ENCODE peak calls at places on chromosomes 7 and 10, in seven cellular contexts. One of them, this sample, is unnamed.

GRCh38 chr10:46226900-46227558 is 59.8 kb upstream of the ANTXRL start:
- DNase-seq in IMR-90: no peak
- DNase-seq in astrocyte: no peak
- DNase-seq in neuronal stem cell: no peak
- DNase-seq in mammary epithelial cell: no peak
- DNase-seq in K562: no peak
- DNase-seq in fibroblast of lung: no peak
- DNase-seq in this sample: no peak

GRCh38 chr10:120598377-120598776 is 141.3 kb downstream of the PLPP4 start:
- DNase-seq in IMR-90: no peak
- DNase-seq in fibroblast of lung: no peak
- DNase-seq in K562: no peak
- DNase-seq in mammary epithelial cell: no peak
- DNase-seq in astrocyte: no peak
- DNase-seq in neuronal stem cell: no peak
- DNase-seq in this sample: no peak

GRCh38 chr10:52488606-52489485 is 174.8 kb downstream of the DKK1 start:
- DNase-seq in IMR-90: peak; percentile 61
- DNase-seq in neuronal stem cell: peak; percentile 14
- DNase-seq in astrocyte: peak; percentile 16
- DNase-seq in mammary epithelial cell: peak; percentile 36
- DNase-seq in K562: peak; percentile 14
- DNase-seq in fibroblast of lung: peak; percentile 70
- DNase-seq in this sample: peak; percentile 63

GRCh38 chr10:48885376-48885775 is 54.3 kb downstream of the LRRC18 start:
- DNase-seq in K562: peak; percentile 68
- DNase-seq in astrocyte: no peak
- DNase-seq in mammary epithelial cell: no peak
- DNase-seq in IMR-90: no peak
- DNase-seq in fibroblast of lung: no peak
- DNase-seq in neuronal stem cell: no peak
- DNase-seq in this sample: peak; percentile 58

GRCh38 chr10:104472505-104472904 is 118.9 kb downstream of the CFAP58 start:
- DNase-seq in mammary epithelial cell: peak; percentile 60
- DNase-seq in K562: no peak
- DNase-seq in fibroblast of lung: no peak
- DNase-seq in neuronal stem cell: no peak
- DNase-seq in IMR-90: peak; percentile 7
- DNase-seq in astrocyte: peak; percentile 3
- DNase-seq in this sample: no peak

GRCh38 chr7:101924171-101924570 is 106.7 kb downstream of the CUX1 start:
- DNase-seq in K562: no peak
- DNase-seq in fibroblast of lung: peak; percentile 48
- DNase-seq in neuronal stem cell: no peak
- DNase-seq in astrocyte: peak; percentile 83
- DNase-seq in IMR-90: peak; percentile 86
- DNase-seq in mammary epithelial cell: no peak
- DNase-seq in this sample: no peak

GRCh38 chr7:7203813-7204575 is 21.6 kb downstream of the C1GALT1 start:
- DNase-seq in fibroblast of lung: no peak
- DNase-seq in K562: no peak
- DNase-seq in IMR-90: no peak
- DNase-seq in astrocyte: no peak
- DNase-seq in neuronal stem cell: no peak
- DNase-seq in mammary epithelial cell: peak; percentile 35
- DNase-seq in this sample: no peak

GRCh38 chr10:117411440-117412428 is 36.5 kb upstream of the PDZD8 start:
- DNase-seq in mammary epithelial cell: no peak
- DNase-seq in astrocyte: no peak
- DNase-seq in fibroblast of lung: no peak
- DNase-seq in K562: peak; percentile 60
- DNase-seq in IMR-90: no peak
- DNase-seq in neuronal stem cell: no peak
- DNase-seq in this sample: no peak

GRCh38 chr10:78298835-78299234 is 265.2 kb downstream of the RPS24 start:
- DNase-seq in astrocyte: no peak
- DNase-seq in mammary epithelial cell: no peak
- DNase-seq in neuronal stem cell: no peak
- DNase-seq in K562: no peak
- DNase-seq in fibroblast of lung: no peak
- DNase-seq in IMR-90: no peak
- DNase-seq in this sample: no peak

GRCh38 chr7:30528779-30529178 is 24.1 kb upstream of the GGCT start:
- DNase-seq in neuronal stem cell: no peak
- DNase-seq in IMR-90: no peak
- DNase-seq in K562: no peak
- DNase-seq in fibroblast of lung: no peak
- DNase-seq in mammary epithelial cell: no peak
- DNase-seq in astrocyte: no peak
- DNase-seq in this sample: no peak

GRCh38 chr10:89503151-89503550 is 32.2 kb downstream of the SLC16A12 start:
- DNase-seq in IMR-90: no peak
- DNase-seq in neuronal stem cell: no peak
- DNase-seq in mammary epithelial cell: no peak
- DNase-seq in fibroblast of lung: no peak
- DNase-seq in astrocyte: no peak
- DNase-seq in K562: no peak
- DNase-seq in this sample: no peak

GRCh38 chr10:42937649-42938180 is 139.2 kb upstream of the RET start:
- DNase-seq in astrocyte: no peak
- DNase-seq in neuronal stem cell: no peak
- DNase-seq in mammary epithelial cell: no peak
- DNase-seq in K562: no peak
- DNase-seq in fibroblast of lung: no peak
- DNase-seq in IMR-90: no peak
- DNase-seq in this sample: no peak

GRCh38 chr7:80632819-80633218 is 5.6 kb upstream of the CD36 start:
- DNase-seq in astrocyte: no peak
- DNase-seq in neuronal stem cell: no peak
- DNase-seq in IMR-90: no peak
- DNase-seq in mammary epithelial cell: no peak
- DNase-seq in fibroblast of lung: no peak
- DNase-seq in K562: no peak
- DNase-seq in this sample: no peak

GRCh38 chr7:82471351-82472020 is 27.9 kb upstream of the CACNA2D1 start:
- DNase-seq in astrocyte: no peak
- DNase-seq in K562: no peak
- DNase-seq in mammary epithelial cell: no peak
- DNase-seq in IMR-90: no peak
- DNase-seq in neuronal stem cell: no peak
- DNase-seq in fibroblast of lung: no peak
- DNase-seq in this sample: no peak

GRCh38 chr10:108445746-108446145 is 1281.2 kb upstream of the SORCS1 start:
- DNase-seq in K562: no peak
- DNase-seq in neuronal stem cell: no peak
- DNase-seq in IMR-90: no peak
- DNase-seq in fibroblast of lung: no peak
- DNase-seq in astrocyte: no peak
- DNase-seq in mammary epithelial cell: no peak
- DNase-seq in this sample: no peak

GRCh38 chr10:3542185-3542611 is 242.8 kb downstream of the KLF6 start:
- DNase-seq in K562: no peak
- DNase-seq in neuronal stem cell: no peak
- DNase-seq in mammary epithelial cell: peak; percentile 65
- DNase-seq in fibroblast of lung: peak; percentile 66
- DNase-seq in IMR-90: peak; percentile 87
- DNase-seq in astrocyte: peak; percentile 93
- DNase-seq in this sample: no peak

GRCh38 chr7:131538071-131538790 is 18.2 kb downstream of the PODXL start:
- DNase-seq in astrocyte: peak; percentile 52
- DNase-seq in fibroblast of lung: no peak
- DNase-seq in IMR-90: peak; percentile 23
- DNase-seq in K562: no peak
- DNase-seq in mammary epithelial cell: no peak
- DNase-seq in neuronal stem cell: no peak
- DNase-seq in this sample: peak; percentile 48

GRCh38 chr10:24694086-24694485 is 29.6 kb downstream of the ARHGAP21 start:
- DNase-seq in fibroblast of lung: peak; percentile 52
- DNase-seq in neuronal stem cell: no peak
- DNase-seq in K562: no peak
- DNase-seq in astrocyte: peak; percentile 20
- DNase-seq in mammary epithelial cell: peak; percentile 2
- DNase-seq in IMR-90: peak; percentile 47
- DNase-seq in this sample: no peak

GRCh38 chr7:139871820-139872219 is 42.8 kb downstream of the TBXAS1 start:
- DNase-seq in mammary epithelial cell: no peak
- DNase-seq in fibroblast of lung: no peak
- DNase-seq in IMR-90: peak; percentile 56
- DNase-seq in neuronal stem cell: no peak
- DNase-seq in astrocyte: peak; percentile 29
- DNase-seq in K562: no peak
- DNase-seq in this sample: no peak

GRCh38 chr7:139876622-139877283 is 47.7 kb downstream of the TBXAS1 start:
- DNase-seq in fibroblast of lung: peak; percentile 42
- DNase-seq in IMR-90: peak; percentile 21
- DNase-seq in astrocyte: peak; percentile 73
- DNase-seq in mammary epithelial cell: no peak
- DNase-seq in neuronal stem cell: no peak
- DNase-seq in K562: no peak
- DNase-seq in this sample: no peak

GRCh38 chr7:139873593-139874374 is 44.7 kb downstream of the TBXAS1 start:
- DNase-seq in IMR-90: no peak
- DNase-seq in K562: no peak
- DNase-seq in fibroblast of lung: no peak
- DNase-seq in neuronal stem cell: no peak
- DNase-seq in mammary epithelial cell: no peak
- DNase-seq in astrocyte: no peak
- DNase-seq in this sample: no peak

GRCh38 chr7:139871276-139871675 is 42.2 kb downstream of the TBXAS1 start:
- DNase-seq in astrocyte: peak; percentile 50
- DNase-seq in IMR-90: peak; percentile 78
- DNase-seq in fibroblast of lung: peak; percentile 95
- DNase-seq in neuronal stem cell: no peak
- DNase-seq in mammary epithelial cell: no peak
- DNase-seq in K562: no peak
- DNase-seq in this sample: no peak

GRCh38 chr7:139875821-139876241 is 46.8 kb downstream of the TBXAS1 start:
- DNase-seq in neuronal stem cell: no peak
- DNase-seq in mammary epithelial cell: no peak
- DNase-seq in fibroblast of lung: no peak
- DNase-seq in K562: no peak
- DNase-seq in IMR-90: no peak
- DNase-seq in astrocyte: no peak
- DNase-seq in this sample: no peak
- H3K4me2 ChIP-seq in neuronal stem cell: no peak overlapping the region
- H3K4me2 ChIP-seq in mammary epithelial cell: no peak overlapping the region
- H3K4me2 ChIP-seq in fibroblast of lung: no peak overlapping the region
- H3K4me2 ChIP-seq in K562: no peak overlapping the region
- H3K4me2 ChIP-seq in IMR-90: no peak overlapping the region
- H3K4me2 ChIP-seq in astrocyte: no peak overlapping the region
- H3K4me2 ChIP-seq in this sample: no peak overlapping the region

GRCh38 chr10:119269737-119270136 is 62.4 kb downstream of the GRK5 start:
- DNase-seq in neuronal stem cell: no peak
- DNase-seq in astrocyte: no peak
- DNase-seq in K562: no peak
- DNase-seq in mammary epithelial cell: no peak
- DNase-seq in fibroblast of lung: no peak
- DNase-seq in IMR-90: no peak
- DNase-seq in this sample: no peak

GRCh38 chr10:119268871-119269506 is 61.6 kb downstream of the GRK5 start:
- DNase-seq in IMR-90: peak; percentile 45
- DNase-seq in fibroblast of lung: no peak
- DNase-seq in K562: no peak
- DNase-seq in astrocyte: no peak
- DNase-seq in neuronal stem cell: no peak
- DNase-seq in mammary epithelial cell: no peak
- DNase-seq in this sample: no peak

GRCh38 chr10:119267384-119267783 is 60.0 kb downstream of the GRK5 start:
- DNase-seq in K562: no peak
- DNase-seq in neuronal stem cell: no peak
- DNase-seq in mammary epithelial cell: no peak
- DNase-seq in fibroblast of lung: no peak
- DNase-seq in IMR-90: no peak
- DNase-seq in astrocyte: no peak
- DNase-seq in this sample: no peak

GRCh38 chr10:119270893-119271361 is 63.6 kb downstream of the GRK5 start:
- DNase-seq in K562: peak; percentile 61
- DNase-seq in fibroblast of lung: peak; percentile 78
- DNase-seq in neuronal stem cell: no peak
- DNase-seq in mammary epithelial cell: no peak
- DNase-seq in IMR-90: peak; percentile 51
- DNase-seq in astrocyte: peak; percentile 27
- DNase-seq in this sample: peak; percentile 88

DNA sequence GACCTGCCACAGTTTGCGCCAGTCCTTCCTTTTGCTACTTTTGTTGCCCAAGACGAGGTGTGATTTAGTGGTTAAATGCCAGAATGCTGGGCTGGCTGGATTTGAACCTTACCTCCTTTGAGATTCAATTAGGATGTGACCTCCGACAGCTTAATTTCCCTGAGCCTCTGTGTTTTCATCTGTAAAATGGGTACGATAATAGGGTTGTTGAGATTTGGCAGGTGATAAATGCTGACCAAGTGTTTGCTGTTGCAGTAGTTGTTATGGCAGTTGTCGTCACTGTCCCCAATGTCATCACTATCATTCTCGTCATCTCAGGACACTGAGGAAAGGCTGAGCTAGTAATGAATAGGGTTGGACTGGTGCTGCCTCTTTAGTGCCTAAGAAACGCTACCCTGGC is 61.1 kb downstream of the GRK5 start:
- DNase-seq in mammary epithelial cell: no peak
- DNase-seq in K562: no peak
- DNase-seq in IMR-90: no peak
- DNase-seq in fibroblast of lung: no peak
- DNase-seq in astrocyte: no peak
- DNase-seq in neuronal stem cell: no peak
- DNase-seq in this sample: no peak
- H3K27ac ChIP-seq in mammary epithelial cell: no peak overlapping the region
- H3K27ac ChIP-seq in K562: no peak overlapping the region
- H3K27ac ChIP-seq in IMR-90: no peak overlapping the region
- H3K27ac ChIP-seq in fibroblast of lung: peak overlapping the region; percentile 13
- H3K27ac ChIP-seq in astrocyte: no peak overlapping the region
- H3K27ac ChIP-seq in neuronal stem cell: no peak overlapping the region
- H3K27ac ChIP-seq in this sample: peak overlapping the region; percentile 95

GRCh38 chr7:142194201-142194600 is 63.7 kb downstream of the PRSS58 start:
- DNase-seq in mammary epithelial cell: no peak
- DNase-seq in IMR-90: no peak
- DNase-seq in astrocyte: peak; percentile 49
- DNase-seq in neuronal stem cell: no peak
- DNase-seq in K562: no peak
- DNase-seq in fibroblast of lung: no peak
- DNase-seq in this sample: no peak

GRCh38 chr7:142196066-142196840 is 61.6 kb downstream of the PRSS58 start:
- DNase-seq in K562: no peak
- DNase-seq in mammary epithelial cell: peak; percentile 66
- DNase-seq in IMR-90: no peak
- DNase-seq in astrocyte: peak; percentile 88
- DNase-seq in neuronal stem cell: no peak
- DNase-seq in fibroblast of lung: no peak
- DNase-seq in this sample: no peak
- H3K4me2 ChIP-seq in K562: no peak overlapping the region
- H3K4me2 ChIP-seq in mammary epithelial cell: no peak overlapping the region
- H3K4me2 ChIP-seq in IMR-90: no peak overlapping the region
- H3K4me2 ChIP-seq in astrocyte: peak overlapping the region; percentile 42
- H3K4me2 ChIP-seq in neuronal stem cell: no peak overlapping the region
- H3K4me2 ChIP-seq in fibroblast of lung: no peak overlapping the region
- H3K4me2 ChIP-seq in this sample: no peak overlapping the region

DNA sequence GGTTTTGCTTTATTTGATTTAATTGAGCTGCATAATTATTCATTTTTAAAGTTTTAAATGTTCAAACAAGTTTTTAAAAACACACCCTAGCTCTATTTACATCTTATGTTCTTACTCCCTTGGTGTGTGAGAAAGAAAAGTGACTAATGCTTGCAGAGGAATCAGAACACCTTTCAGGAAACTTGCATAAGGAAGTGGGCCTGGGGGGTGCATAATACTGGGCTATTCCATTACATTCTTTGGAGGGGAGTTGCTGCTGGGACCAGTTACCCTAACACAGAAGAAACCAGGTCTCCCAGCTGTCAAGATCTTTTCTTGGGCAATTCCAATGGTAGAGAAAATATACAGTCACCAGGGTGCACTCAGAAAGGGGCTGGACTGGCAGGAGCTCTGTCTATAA is 304.1 kb downstream of the CDC14C start:
- DNase-seq in mammary epithelial cell: no peak
- DNase-seq in K562: no peak
- DNase-seq in fibroblast of lung: no peak
- DNase-seq in astrocyte: no peak
- DNase-seq in IMR-90: no peak
- DNase-seq in neuronal stem cell: no peak
- DNase-seq in this sample: no peak
- H3K27ac ChIP-seq in mammary epithelial cell: no peak overlapping the region
- H3K27ac ChIP-seq in K562: no peak overlapping the region
- H3K27ac ChIP-seq in fibroblast of lung: no peak overlapping the region
- H3K27ac ChIP-seq in astrocyte: no peak overlapping the region
- H3K27ac ChIP-seq in IMR-90: no peak overlapping the region
- H3K27ac ChIP-seq in neuronal stem cell: no peak overlapping the region
- H3K27ac ChIP-seq in this sample: no peak overlapping the region